ENCODE peak calls at places on chromosome 1, in four cellular contexts. Q is kidney epithelial cell; K is mammary epithelial cell; R is CD8-positive, alpha-beta T cell. L is an unnamed sample.

GRCh38 chr1:198904356-198904755 is 265.5 kb downstream of the PTPRC start:
- DNase-seq in Q (no peak), K (peak; percentile 77), R (no peak), L (peak; percentile 66)

GRCh38 chr1:38482080-38482826 is 377.3 kb downstream of the RRAGC start:
- DNase-seq in Q (no peak), R (no peak), K (no peak), L (no peak)

GRCh38 chr1:165443539-165444289 is 1.2 kb downstream of the RXRG start:
- DNase-seq in K (no peak), R (no peak), Q (no peak), L (no peak)

GRCh38 chr1:47207811-47208373 is 18.1 kb upstream of the PDZK1IP1 start:
- DNase-seq in Q (no peak), R (no peak), K (peak; percentile 32), L (no peak)

GRCh38 chr1:85554630-85555327 is 25.8 kb upstream of the CCN1 start:
- DNase-seq in K (no peak), R (no peak), Q (no peak), L (peak; percentile 65)

GRCh38 chr1:193181526-193181925 is 4.9 kb downstream of the B3GALT2 start:
- DNase-seq in Q (no peak), R (no peak), K (no peak), L (no peak)

GRCh38 chr1:236914375-236914774 is 89.9 kb downstream of the MT1HL1 start:
- DNase-seq in R (no peak), Q (no peak), K (no peak), L (no peak)

GRCh38 chr1:91864017-91864700 is 21.8 kb downstream of the TGFBR3 start:
- DNase-seq in R (no peak), Q (no peak), K (peak; percentile 88), L (peak; percentile 90)

GRCh38 chr1:221777434-221778072 is 35.7 kb upstream of the DUSP10 start:
- DNase-seq in Q (no peak), R (peak; percentile 50), K (no peak), L (no peak)

GRCh38 chr1:90716552-90717355 is at the start of gene BARHL2:
- DNase-seq in Q (no peak), R (no peak), K (no peak), L (no peak)

GRCh38 chr1:231694081-231694443 is 67.5 kb downstream of the DISC1 start:
- DNase-seq in R (no peak), K (no peak), Q (no peak), L (no peak)

GRCh38 chr1:212980123-212980800 is 29.9 kb downstream of the VASH2 start:
- DNase-seq in K (no peak), Q (no peak), R (no peak), L (no peak)

GRCh38 chr1:186272486-186272885 is 102.6 kb downstream of the TPR start:
- DNase-seq in K (peak; percentile 5), Q (no peak), R (no peak), L (peak; percentile 30)
- TF ChIP-seq CTCF in K (no peak), Q (no peak), R (peak; percentile 45), L (peak; percentile 9)

GRCh38 chr1:15141933-15142647 is 11.5 kb upstream of the TMEM51 start:
- DNase-seq in R (no peak), K (peak; percentile 63), Q (no peak), L (no peak)
- TF ChIP-seq CTCF in R (no peak), K (peak; percentile 22), Q (no peak), L (no peak)

DNA sequence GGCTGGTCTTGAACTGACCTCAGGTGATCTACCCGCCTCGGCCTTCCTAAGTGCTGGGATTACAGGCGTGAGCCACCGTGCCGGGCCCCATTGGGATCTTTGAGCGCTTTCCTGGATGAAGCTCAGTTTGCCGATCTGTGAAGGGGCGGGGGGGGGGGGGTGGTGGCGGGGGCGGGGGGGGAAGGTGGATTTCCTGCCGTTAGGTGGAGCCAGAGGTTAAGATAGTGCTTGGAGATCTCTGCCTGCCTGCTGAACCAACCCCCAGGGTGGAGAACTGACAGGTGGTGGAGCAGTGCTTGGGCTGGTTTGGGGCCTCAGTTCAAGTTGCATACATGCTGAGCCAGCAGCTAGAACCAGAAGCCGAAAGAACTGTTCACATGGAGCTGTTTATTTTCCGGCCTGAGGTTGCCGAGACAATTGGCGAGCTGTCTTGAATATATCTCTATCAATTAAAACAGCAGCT is 1.7 kb downstream of the TMCC2 start:
- DNase-seq in Q (no peak), K (peak; percentile 58), R (peak; percentile 80), L (peak; percentile 85)
- TF ChIP-seq CTCF in Q (peak; percentile 37), K (peak; percentile 12), R (no peak), L (peak; percentile 39)

GRCh38 chr1:1428174-1428573 is 7.1 kb upstream of the ANKRD65 start:
- DNase-seq in K (no peak), R (no peak), Q (no peak), L (no peak)

GRCh38 chr1:1431845-1432565 is 3.5 kb upstream of the VWA1 start:
- DNase-seq in R (no peak), Q (no peak), K (no peak), L (no peak)

GRCh38 chr1:1429671-1430073 is 5.8 kb upstream of the VWA1 start:
- DNase-seq in K (no peak), R (no peak), Q (no peak), L (no peak)

GRCh38 chr1:1431006-1431844 is 4.3 kb upstream of the VWA1 start:
- DNase-seq in Q (no peak), K (no peak), R (no peak), L (no peak)

DNA sequence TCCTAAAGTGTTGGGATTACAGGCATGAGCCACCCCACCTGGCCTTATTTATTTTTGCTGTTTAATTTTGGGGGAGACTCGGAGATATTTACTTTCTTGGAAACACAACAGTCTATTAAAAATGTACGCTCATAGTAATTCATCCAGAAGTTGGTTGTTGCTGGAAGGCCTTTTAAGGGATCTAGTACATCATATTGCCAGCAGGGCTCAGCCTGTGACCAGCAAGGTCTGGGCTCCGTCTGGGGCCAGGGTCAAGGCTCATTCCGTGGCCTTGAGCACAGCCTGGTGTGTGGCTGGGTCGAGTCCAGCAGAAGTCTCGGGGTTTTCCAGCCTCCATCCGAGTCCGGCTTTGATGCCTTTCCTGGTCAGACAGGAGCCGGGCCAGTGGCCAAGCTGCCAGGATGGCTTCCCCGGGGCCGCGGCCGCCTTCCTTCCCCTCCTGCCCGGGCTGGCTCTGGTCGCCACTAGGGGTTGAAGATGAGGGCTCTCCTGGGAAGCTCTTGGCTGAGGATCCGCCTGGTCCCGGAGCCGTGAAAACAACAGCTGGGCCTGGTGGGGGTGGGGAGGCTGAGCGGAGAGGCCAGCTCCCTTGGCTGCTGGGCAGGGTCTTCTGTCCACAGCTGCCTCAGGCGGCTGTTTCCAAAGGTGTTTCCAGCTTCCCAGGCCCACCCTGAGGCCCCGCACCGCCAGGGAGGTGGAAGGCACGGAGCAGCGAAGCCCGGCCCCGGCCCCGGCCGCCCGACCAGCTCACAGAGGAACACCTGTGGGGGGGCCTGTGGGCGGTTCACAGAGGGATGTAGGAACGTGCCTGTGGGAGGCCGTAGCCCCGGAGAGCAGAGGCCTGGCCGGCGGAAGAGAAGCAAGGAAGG is 5.1 kb upstream of the VWA1 start:
- DNase-seq in R (no peak), K (no peak), Q (no peak), L (no peak)
- TF ChIP-seq CTCF in R (no peak), K (no peak), Q (no peak), L (no peak)

GRCh38 chr1:220666349-220666748 is 23.8 kb upstream of the C1orf115 start:
- DNase-seq in Q (no peak), R (no peak), K (no peak), L (no peak)

GRCh38 chr1:220670365-220670764 is 19.8 kb upstream of the C1orf115 start:
- DNase-seq in K (no peak), Q (no peak), R (no peak), L (no peak)

GRCh38 chr1:220673921-220674320 is 16.2 kb upstream of the C1orf115 start:
- DNase-seq in Q (no peak), R (no peak), K (no peak), L (no peak)

GRCh38 chr1:220669005-220669404 is 21.2 kb upstream of the C1orf115 start:
- DNase-seq in Q (no peak), K (no peak), R (no peak), L (no peak)
- TF ChIP-seq CTCF in Q (no peak), K (no peak), R (no peak), L (no peak)

DNA sequence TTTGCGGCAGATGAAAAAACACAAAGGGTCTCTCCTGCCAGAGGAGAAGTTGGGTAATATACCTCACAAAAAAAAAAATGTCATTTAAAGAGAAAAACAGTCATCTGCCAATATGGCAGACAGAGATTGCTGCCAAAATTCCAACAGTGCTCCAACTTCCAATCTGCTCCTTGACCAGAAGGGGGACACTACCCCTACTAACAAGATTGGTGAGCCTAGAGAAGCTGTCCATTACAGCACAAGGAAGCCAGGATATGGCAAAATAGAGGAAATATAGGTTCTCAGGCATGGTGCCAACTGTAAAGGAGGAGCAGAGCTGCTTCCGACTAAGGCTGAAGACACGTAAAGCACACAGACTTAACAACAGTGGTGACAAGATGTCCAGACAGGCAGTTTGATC is 453.5 kb downstream of the TTLL7 start:
- DNase-seq in Q (no peak), K (no peak), R (no peak), L (peak; percentile 29)
- TF ChIP-seq CTCF in Q (peak; percentile 17), K (no peak), R (no peak), L (no peak)

DNA sequence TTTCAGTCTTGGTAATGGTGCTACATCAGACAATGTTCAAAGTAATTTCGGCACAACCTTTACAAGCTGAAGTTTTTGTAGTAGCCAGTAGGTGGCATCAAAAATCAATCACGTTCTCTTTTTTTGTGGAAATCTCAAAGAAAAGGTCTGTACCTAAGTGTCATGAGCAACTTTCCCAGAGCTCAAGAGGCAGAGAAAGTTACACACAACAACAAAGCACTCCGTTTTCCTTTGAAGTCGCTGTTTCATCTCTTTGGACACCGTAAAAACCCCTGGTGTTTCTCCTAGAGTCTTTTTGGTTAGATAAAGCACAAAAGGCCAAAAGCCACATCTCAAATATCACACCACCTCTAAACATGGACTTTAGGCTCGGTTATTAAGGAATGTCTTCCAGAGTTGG is 131.6 kb downstream of the LHX8 start:
- DNase-seq in R (no peak), K (peak; percentile 35), Q (peak; percentile 10), L (peak; percentile 63)
- TF ChIP-seq CTCF in R (no peak), K (peak; percentile 63), Q (peak; percentile 48), L (peak; percentile 66)

GRCh38 chr1:87335175-87335992 is 6.7 kb downstream of the LMO4 start:
- DNase-seq in Q (no peak), K (peak; percentile 42), R (peak; percentile 48), L (peak; percentile 39)
- TF ChIP-seq CTCF in Q (no peak), K (no peak), R (no peak), L (peak; percentile 33)

GRCh38 chr1:234393190-234393589 is 19.9 kb downstream of the COA6 start:
- DNase-seq in K (peak; percentile 34), R (no peak), Q (no peak), L (no peak)
- TF ChIP-seq CTCF in K (peak; percentile 24), R (no peak), Q (no peak), L (no peak)

GRCh38 chr1:2940178-2940577 is 81.1 kb upstream of the ACTRT2 start:
- DNase-seq in K (no peak), R (no peak), Q (no peak), L (no peak)
- TF ChIP-seq CTCF in K (no peak), R (no peak), Q (no peak), L (no peak)